ENCODE peak calls at places on chromosomes 11 and 22, in seven cellular contexts. K is hepatocyte, N is dorsolateral prefrontal cortex, W is thoracic aorta, R is prostate gland, A is tibial nerve, X is fibroblast of villous mesenchyme. D is an unnamed sample.

GRCh38 chr11:112734207-112734606 is 227.0 kb upstream of the NCAM1 start:
- DNase-seq in K (peak), A (no peak), X (peak), W (no peak), R (no peak), N (no peak), D (no peak)

GRCh38 chr22:44181033-44181911 is 547 bp downstream of the PARVG start:
- DNase-seq in K (no peak), X (no peak), R (no peak), W (no peak), N (no peak), A (no peak), D (no peak)

GRCh38 chr11:125313271-125314222 is 149.0 kb downstream of the PKNOX2 start:
- DNase-seq in K (no peak), X (no peak), N (peak), R (no peak), W (no peak), A (no peak), D (no peak)

GRCh38 chr11:69196322-69197169 is 40.8 kb downstream of the SMIM38 start:
- DNase-seq in X (no peak), K (no peak), N (no peak), A (no peak), W (no peak), R (no peak), D (no peak)

GRCh38 chr11:8329961-8330361 is 66.3 kb upstream of the LMO1 start:
- DNase-seq in W (no peak), X (no peak), A (no peak), N (no peak), R (no peak), K (no peak), D (no peak)

GRCh38 chr11:65554057-65554818 is 3.9 kb downstream of the LTBP3 start:
- DNase-seq in A (no peak), R (no peak), X (no peak), W (no peak), N (no peak), K (no peak), D (no peak)

GRCh38 chr11:76810151-76810853 is 27.1 kb downstream of the TSKU start:
- DNase-seq in N (no peak), R (no peak), W (no peak), K (no peak), X (no peak), A (peak), D (no peak)

GRCh38 chr11:62575837-62576236 is 2.1 kb upstream of the EEF1G start:
- DNase-seq in K (no peak), R (no peak), W (no peak), X (no peak), A (no peak), N (no peak), D (no peak)

GRCh38 chr11:93001812-93002211 is 32.4 kb downstream of the MTNR1B start:
- DNase-seq in X (no peak), A (no peak), R (no peak), W (no peak), N (no peak), K (no peak), D (no peak)

GRCh38 chr11:43543313-43543712 is 137.2 kb upstream of the HSD17B12 start:
- DNase-seq in N (no peak), X (no peak), W (no peak), R (no peak), K (no peak), A (no peak), D (no peak)

GRCh38 chr22:47164514-47165337 is 402.3 kb downstream of the TBC1D22A start:
- DNase-seq in W (no peak), N (no peak), X (no peak), A (no peak), R (no peak), K (no peak), D (no peak)

GRCh38 chr11:103624708-103625623 is 411.5 kb upstream of the DDI1 start:
- DNase-seq in R (no peak), A (no peak), W (no peak), X (peak), K (no peak), N (no peak), D (peak)

GRCh38 chr11:10325398-10326079 is 20.7 kb downstream of the ADM start:
- DNase-seq in N (no peak), A (no peak), R (no peak), K (no peak), W (no peak), X (peak), D (peak)

GRCh38 chr11:69321877-69322350 is 28.0 kb downstream of the MYEOV start:
- DNase-seq in R (no peak), X (peak), K (no peak), N (no peak), A (no peak), W (peak), D (peak)

GRCh38 chr11:46295996-46296519 is 18.6 kb downstream of the CREB3L1 start:
- DNase-seq in A (no peak), W (no peak), R (no peak), N (no peak), K (no peak), X (no peak), D (no peak)

GRCh38 chr11:690738-691633 is 4.0 kb downstream of the DEAF1 start:
- DNase-seq in K (peak), R (no peak), N (no peak), W (no peak), X (peak), A (no peak), D (no peak)

GRCh38 chr11:30960387-30960992 is 374.3 kb upstream of the MPPED2 start:
- DNase-seq in W (no peak), K (peak), X (peak), R (no peak), A (no peak), N (no peak), D (peak)

GRCh38 chr22:29327089-29327764 is 11.7 kb upstream of the RASL10A start:
- DNase-seq in A (no peak), W (no peak), N (no peak), X (no peak), R (no peak), K (no peak), D (no peak)

GRCh38 chr11:30935861-30936260 is 349.7 kb upstream of the MPPED2 start:
- DNase-seq in X (no peak), R (no peak), N (no peak), K (no peak), A (no peak), W (no peak), D (no peak)

GRCh38 chr22:17826151-17826550 is 51.9 kb upstream of the BID start:
- DNase-seq in R (no peak), X (no peak), K (no peak), A (no peak), W (no peak), N (no peak), D (no peak)

GRCh38 chr11:72703281-72704008 is 29.2 kb upstream of the PDE2A start:
- DNase-seq in R (no peak), X (peak), W (no peak), N (no peak), A (peak), K (peak), D (no peak)

GRCh38 chr22:50071432-50072166 is 13.5 kb upstream of the TTLL8 start:
- DNase-seq in N (no peak), W (no peak), R (no peak), X (no peak), A (no peak), K (no peak), D (no peak)

GRCh38 chr11:82936261-82936660 is 34.7 kb downstream of the DDIAS start:
- DNase-seq in A (no peak), W (no peak), N (no peak), X (no peak), R (no peak), K (no peak), D (peak)

GRCh38 chr11:77423624-77424023 is 50.3 kb downstream of the PAK1 start:
- DNase-seq in A (no peak), N (no peak), W (no peak), X (no peak), R (no peak), K (no peak), D (no peak)

GRCh38 chr11:877565-877964 is 33.0 kb downstream of the CHID1 start:
- DNase-seq in A (no peak), N (no peak), X (no peak), R (no peak), K (no peak), W (no peak), D (no peak)

GRCh38 chr22:39931271-39931670 is 28.9 kb upstream of the TMA7B start:
- DNase-seq in X (no peak), W (no peak), K (no peak), A (no peak), N (no peak), R (no peak), D (no peak)

DNA sequence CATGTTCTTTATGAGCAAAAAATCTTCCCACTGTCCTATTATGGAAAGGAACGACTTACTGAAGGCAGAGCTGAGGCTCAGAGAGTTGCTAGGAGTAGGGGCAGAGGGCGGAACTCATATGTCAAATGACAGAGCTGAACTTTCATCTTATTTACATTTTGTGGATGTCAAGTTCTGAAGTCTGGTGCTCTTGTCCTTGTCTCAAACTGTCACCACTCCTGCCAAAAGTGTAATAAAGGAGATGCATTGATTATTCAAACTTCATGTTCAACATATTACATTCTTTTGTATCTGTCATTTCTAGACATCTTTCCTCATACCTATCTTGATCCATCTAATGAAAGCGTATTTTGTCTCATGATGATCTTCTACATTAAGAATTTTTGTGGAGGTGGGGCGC is 57.1 kb upstream of the C11orf87 start:
- DNase-seq in W (no peak), N (no peak), R (no peak), A (no peak), K (no peak), X (no peak), D (no peak)
- H3K4me3 ChIP-seq in W (no peak), N (no peak), R (no peak), A (no peak), K (no peak), X (no peak), D (no peak)

DNA sequence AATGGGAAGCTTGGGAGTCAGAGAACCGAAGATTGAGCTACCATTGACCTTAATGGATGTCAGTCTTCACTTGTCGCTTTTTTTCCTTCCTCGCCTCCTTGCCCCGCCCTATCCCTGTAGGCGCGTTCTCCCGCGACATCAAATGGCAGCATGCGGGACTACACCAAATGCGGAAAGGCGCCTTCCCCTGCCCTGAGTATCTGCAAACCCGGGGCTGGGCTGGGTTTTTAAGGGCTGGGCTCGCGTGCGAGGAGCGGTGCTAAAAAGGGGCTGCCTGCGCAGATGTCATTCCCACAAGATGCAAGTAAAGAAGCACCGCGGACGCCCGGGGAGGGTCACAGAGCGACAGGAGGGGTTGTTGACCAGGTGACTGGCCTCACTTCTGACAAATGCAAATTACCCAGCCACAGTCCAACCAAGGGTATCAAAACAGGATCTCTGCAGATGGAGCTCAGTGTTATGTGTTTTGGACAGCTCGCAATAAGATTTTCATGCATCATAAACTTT is 4.7 kb upstream of the FAM111B start:
- DNase-seq in K (peak), A (peak), N (no peak), X (peak), W (peak), R (peak), D (no peak)
- H3K4me3 ChIP-seq in K (no peak), A (peak), N (no peak), X (peak), W (peak), R (peak), D (peak)

GRCh38 chr11:85682330-85683305 is 3.4 kb downstream of the CCDC89 start:
- DNase-seq in R (peak), X (peak), A (peak), N (peak), K (no peak), W (no peak), D (no peak)
- H3K4me3 ChIP-seq in R (peak), X (peak), A (peak), N (peak), K (no peak), W (peak), D (peak)

GRCh38 chr11:35945137-35945518 is 1.3 kb downstream of the LDLRAD3 start:
- DNase-seq in A (no peak), K (no peak), N (no peak), R (no peak), W (no peak), X (no peak), D (no peak)
- H3K4me3 ChIP-seq in A (peak), K (peak), N (no peak), R (peak), W (peak), X (no peak), D (peak)

DNA sequence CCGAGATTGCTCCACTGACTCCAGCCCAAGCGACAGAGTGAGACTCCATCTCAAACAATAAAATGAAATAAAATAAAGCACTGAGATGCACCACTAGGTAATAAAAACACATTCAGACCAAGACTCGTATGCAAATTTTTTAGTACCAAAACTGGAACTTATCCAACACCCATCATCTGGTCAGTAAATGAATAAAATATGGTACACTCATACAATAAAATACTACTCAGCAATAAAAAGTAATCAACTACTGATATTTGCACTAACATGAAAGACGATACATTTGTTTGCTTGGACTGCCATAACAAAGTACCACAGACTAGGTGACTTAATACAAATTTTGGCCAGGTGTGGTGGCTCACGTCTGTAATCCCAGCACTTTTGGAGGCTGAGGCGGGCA is 17.8 kb upstream of the POLD3 start:
- DNase-seq in X (no peak), K (no peak), W (no peak), N (no peak), A (no peak), R (no peak), D (no peak)
- H3K4me3 ChIP-seq in X (no peak), K (no peak), W (no peak), N (no peak), A (no peak), R (no peak), D (no peak)

GRCh38 chr11:121368504-121368903 is 75.9 kb downstream of the SC5D start:
- DNase-seq in R (no peak), A (no peak), N (no peak), W (no peak), K (no peak), X (no peak), D (no peak)

GRCh38 chr11:121366038-121366437 is 73.5 kb downstream of the SC5D start:
- DNase-seq in W (no peak), N (no peak), X (no peak), A (no peak), K (no peak), R (no peak), D (no peak)

GRCh38 chr11:121366970-121367369 is 74.4 kb downstream of the SC5D start:
- DNase-seq in R (no peak), W (no peak), A (no peak), X (peak), N (no peak), K (no peak), D (no peak)

GRCh38 chr11:121369366-121369765 is 76.8 kb downstream of the SC5D start:
- DNase-seq in A (no peak), W (no peak), N (no peak), X (no peak), R (no peak), K (no peak), D (no peak)

GRCh38 chr11:121367434-121367833 is 74.9 kb downstream of the SC5D start:
- DNase-seq in N (no peak), K (no peak), W (no peak), R (no peak), X (peak), A (no peak), D (no peak)
- H3K4me3 ChIP-seq in N (no peak), K (no peak), W (no peak), R (no peak), X (no peak), A (no peak), D (no peak)

DNA sequence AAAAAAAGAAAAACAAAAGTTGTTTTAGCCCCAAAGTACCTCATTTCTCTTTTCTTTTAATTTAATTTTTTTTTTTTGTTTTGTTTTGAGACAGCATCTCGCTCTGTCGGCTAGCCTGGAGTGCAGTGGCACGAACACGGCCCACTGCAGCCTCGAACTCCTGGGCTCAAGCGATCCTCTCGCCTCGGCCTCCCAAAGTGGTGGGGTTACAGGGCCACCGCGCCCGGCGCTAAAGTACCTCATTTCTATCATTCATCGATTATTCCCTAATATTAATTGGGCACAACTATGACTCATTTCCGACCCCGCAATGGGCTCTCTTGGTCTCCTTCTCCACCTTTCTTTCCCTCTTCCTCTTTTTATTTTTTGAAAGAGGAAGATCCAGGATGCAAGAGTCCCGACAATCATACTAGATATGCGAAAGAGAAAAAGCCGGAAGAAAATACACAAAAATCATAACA is 521 bp upstream of the AIP start:
- DNase-seq in K (no peak), A (no peak), N (no peak), X (no peak), W (no peak), R (no peak), D (no peak)
- H3K4me3 ChIP-seq in K (peak), A (peak), N (peak), X (peak), W (peak), R (peak), D (peak)

DNA sequence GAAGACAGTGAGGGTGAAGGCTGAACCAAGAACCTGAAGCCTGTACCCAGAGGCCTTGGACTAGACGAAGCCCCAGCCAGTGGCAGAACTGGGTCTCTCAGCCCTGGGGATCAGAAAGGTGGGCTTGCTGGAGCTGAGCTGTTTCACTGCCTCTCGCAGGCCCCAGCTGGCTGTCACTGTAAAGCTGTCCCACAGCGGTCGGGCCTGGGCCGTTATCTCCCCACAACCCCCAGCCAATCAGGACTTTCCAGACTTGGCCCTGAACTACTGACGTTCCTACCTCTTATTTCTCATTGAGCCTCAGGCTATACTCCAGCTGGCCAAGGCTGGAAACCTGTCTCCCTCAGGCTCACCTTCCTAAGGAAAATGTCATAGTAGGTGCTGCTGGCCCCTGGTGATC is 4.1 kb downstream of the PPP1CA start:
- DNase-seq in A (no peak), X (no peak), W (no peak), K (no peak), N (no peak), R (no peak), D (no peak)
- H3K4me3 ChIP-seq in A (no peak), X (no peak), W (no peak), K (no peak), N (no peak), R (no peak), D (no peak)

GRCh38 chr22:38842512-38843200 is 1.2 kb downstream of the NPTXR start:
- DNase-seq in R (no peak), A (no peak), K (no peak), W (no peak), X (no peak), N (no peak), D (no peak)
- H3K4me3 ChIP-seq in R (peak), A (peak), K (peak), W (peak), X (no peak), N (peak), D (peak)

GRCh38 chr11:118565062-118565461 is 669 bp downstream of the IFT46 start:
- DNase-seq in K (no peak), R (peak), A (no peak), X (no peak), W (peak), N (no peak), D (no peak)
- H3K4me3 ChIP-seq in K (no peak), R (peak), A (peak), X (peak), W (peak), N (no peak), D (peak)